ENCODE peak calls at places on chromosome 6, in five cellular contexts. N is prostate gland, C is Panc1, K is spleen, G is GM12891. V is an unnamed sample.

GRCh38 chr6:116238083-116238482 is 15.8 kb downstream of the TSPYL4 start:
- DNase-seq in N (no peak), C (no peak), K (no peak), G (no peak), V (no peak)

GRCh38 chr6:145814035-145814500 is 527 bp downstream of the FBXO30 start:
- DNase-seq in N (peak), C (peak), K (no peak), G (no peak), V (peak)

GRCh38 chr6:137341721-137342195 is 122.6 kb upstream of the IFNGR1 start:
- DNase-seq in N (no peak), C (no peak), K (no peak), G (no peak), V (no peak)

GRCh38 chr6:73131706-73132105 is 93.6 kb downstream of the KHDC1L start:
- DNase-seq in N (no peak), C (no peak), K (no peak), G (no peak), V (no peak)

GRCh38 chr6:125363360-125364121 is 61.8 kb upstream of the HDDC2 start:
- DNase-seq in N (no peak), C (no peak), K (peak), G (no peak), V (no peak)

GRCh38 chr6:135667694-135668455 is 170.3 kb upstream of the AHI1 start:
- DNase-seq in N (peak), C (no peak), K (peak), G (no peak), V (no peak)

GRCh38 chr6:142845624-142846458 is 99.1 kb downstream of the HIVEP2 start:
- DNase-seq in N (peak), C (no peak), K (peak), G (no peak), V (no peak)

GRCh38 chr6:116102856-116103255 is 2.2 kb downstream of the NT5DC1 start:
- DNase-seq in N (no peak), C (no peak), K (no peak), G (no peak), V (no peak)

GRCh38 chr6:9540126-9540525 is 874.7 kb downstream of the TFAP2A start:
- DNase-seq in N (no peak), C (no peak), K (no peak), G (no peak), V (no peak)

GRCh38 chr6:31871068-31871659 is 7.6 kb downstream of the SLC44A4 start:
- DNase-seq in N (no peak), C (no peak), K (no peak), G (no peak), V (no peak)

GRCh38 chr6:13915566-13916229 is 9.1 kb upstream of the RNF182 start:
- DNase-seq in N (no peak), C (no peak), K (no peak), G (no peak), V (no peak)

GRCh38 chr6:39130691-39131090 is 15.7 kb upstream of the SAYSD1 start:
- DNase-seq in N (no peak), C (no peak), K (no peak), G (no peak), V (no peak)

GRCh38 chr6:149059557-149059956 is 258.0 kb upstream of the TAB2 start:
- DNase-seq in N (no peak), C (no peak), K (no peak), G (no peak), V (no peak)

GRCh38 chr6:70863343-70863742 is 93.5 kb downstream of the B3GAT2 start:
- DNase-seq in N (no peak), C (no peak), K (no peak), G (no peak), V (no peak)

GRCh38 chr6:133817460-133818047 is 71.4 kb upstream of the TCF21 start:
- DNase-seq in N (no peak), C (peak), K (no peak), G (peak), V (no peak)

GRCh38 chr6:16639689-16640480 is 121.4 kb downstream of the ATXN1 start:
- DNase-seq in N (no peak), C (peak), K (no peak), G (no peak), V (no peak)

GRCh38 chr6:67952948-67953347 is 682.1 kb upstream of the ADGRB3 start:
- DNase-seq in N (no peak), C (no peak), K (no peak), G (no peak), V (no peak)

GRCh38 chr6:112223070-112223861 is 31.1 kb downstream of the LAMA4 start:
- DNase-seq in N (no peak), C (no peak), K (no peak), G (no peak), V (no peak)

GRCh38 chr6:31171931-31172882 is 1.7 kb upstream of the POU5F1 start:
- DNase-seq in N (no peak), C (no peak), K (no peak), G (no peak), V (no peak)

GRCh38 chr6:32977272-32977952 is 9.0 kb downstream of the BRD2 start:
- DNase-seq in N (no peak), C (no peak), K (no peak), G (no peak), V (no peak)

GRCh38 chr6:32979720-32980487 is 11.5 kb downstream of the BRD2 start:
- DNase-seq in N (no peak), C (no peak), K (no peak), G (no peak), V (no peak)

GRCh38 chr6:32975886-32976285 is 7.5 kb downstream of the BRD2 start:
- DNase-seq in N (no peak), C (no peak), K (no peak), G (no peak), V (no peak)

GRCh38 chr6:32976334-32977069 is 8.1 kb downstream of the BRD2 start:
- DNase-seq in N (no peak), C (no peak), K (no peak), G (no peak), V (no peak)

GRCh38 chr6:32977953-32978324 is 9.5 kb downstream of the BRD2 start:
- DNase-seq in N (no peak), C (no peak), K (no peak), G (no peak), V (no peak)
- TF ChIP-seq POLR2AphosphoS5 in N (no peak), C (peak), K (no peak), G (no peak), V (no peak)

GRCh38 chr6:81853975-81854374 is 101.5 kb upstream of the TENT5A start:
- DNase-seq in N (no peak), C (no peak), K (no peak), G (no peak), V (no peak)
- TF ChIP-seq POLR2AphosphoS5 in N (no peak), C (no peak), K (no peak), G (no peak), V (no peak)

DNA sequence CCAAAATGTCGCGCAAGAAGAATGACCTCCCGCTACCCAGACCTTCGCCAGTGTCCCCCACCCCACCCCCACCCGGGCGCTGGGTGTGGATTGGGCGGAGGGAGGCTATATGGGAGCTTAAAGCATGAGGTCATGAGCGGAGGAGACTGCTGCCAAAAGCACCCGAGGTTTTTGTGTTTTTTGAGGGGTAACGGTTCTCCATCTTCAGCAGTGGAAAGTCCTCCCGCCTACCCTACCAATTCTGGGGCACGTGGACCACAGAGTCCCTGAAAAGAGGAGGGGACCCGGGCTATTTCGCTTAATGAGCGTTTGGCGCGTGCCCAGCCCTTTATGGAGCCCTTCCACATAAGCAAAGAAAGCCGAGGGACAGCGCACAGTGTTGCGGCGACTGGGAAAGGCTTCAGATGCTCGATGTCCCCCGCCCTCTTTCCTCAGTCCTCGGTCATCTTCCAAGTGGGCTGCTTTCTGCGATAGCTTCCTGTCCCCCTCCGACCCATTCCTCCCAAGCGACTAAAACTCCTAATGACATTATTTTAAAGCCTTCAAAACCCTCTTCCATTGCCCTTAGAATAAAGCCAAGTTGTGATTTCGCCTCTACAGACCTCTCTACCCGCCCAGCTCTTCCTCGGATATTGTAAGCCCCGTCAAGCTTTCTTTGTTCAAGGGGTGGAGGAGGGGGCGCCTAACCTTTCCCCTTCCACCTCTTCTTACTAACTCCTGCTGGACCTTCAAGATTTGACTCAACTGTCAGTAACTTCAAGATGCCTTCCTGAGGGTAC is 2.1 kb upstream of the TRERF1 start:
- DNase-seq in N (peak), C (no peak), K (no peak), G (no peak), V (no peak)
- TF ChIP-seq POLR2AphosphoS5 in N (no peak), C (peak), K (no peak), G (no peak), V (no peak)

GRCh38 chr6:169752074-169752623 is 727 bp downstream of the ERMARD start:
- DNase-seq in N (no peak), C (no peak), K (no peak), G (no peak), V (no peak)

GRCh38 chr6:169751242-169752073 is at the start of the genes DYNLT2 and ERMARD:
- DNase-seq in N (peak), C (peak), K (peak), G (peak), V (peak)

DNA sequence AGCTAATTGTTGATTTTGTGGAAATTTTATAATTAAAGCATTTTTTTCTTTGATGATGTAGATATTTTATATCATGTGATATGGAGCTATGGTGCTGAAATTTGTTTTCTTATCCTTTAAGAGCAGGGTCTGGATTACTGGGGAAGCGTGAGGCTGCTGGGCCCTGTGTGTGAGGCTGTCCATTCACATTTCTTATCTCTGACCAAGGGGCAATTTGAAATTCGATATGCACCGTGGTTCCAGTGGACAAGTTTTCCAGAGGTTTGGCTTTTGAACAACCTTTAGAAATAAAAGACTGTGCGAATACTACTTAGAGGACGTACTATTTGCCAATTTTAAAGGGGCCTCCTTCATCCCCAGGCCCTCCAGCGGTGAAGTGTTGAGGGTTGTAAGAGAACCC is 3.7 kb downstream of the ERMARD start:
- DNase-seq in N (no peak), C (no peak), K (no peak), G (no peak), V (no peak)
- TF ChIP-seq POLR2AphosphoS5 in N (no peak), C (no peak), K (no peak), G (no peak), V (no peak)

GRCh38 chr6:37170273-37171140 is 555 bp downstream of the PIM1 start:
- DNase-seq in N (peak), C (no peak), K (no peak), G (peak), V (no peak)
- TF ChIP-seq POLR2AphosphoS5 in N (no peak), C (peak), K (no peak), G (no peak), V (no peak)

DNA sequence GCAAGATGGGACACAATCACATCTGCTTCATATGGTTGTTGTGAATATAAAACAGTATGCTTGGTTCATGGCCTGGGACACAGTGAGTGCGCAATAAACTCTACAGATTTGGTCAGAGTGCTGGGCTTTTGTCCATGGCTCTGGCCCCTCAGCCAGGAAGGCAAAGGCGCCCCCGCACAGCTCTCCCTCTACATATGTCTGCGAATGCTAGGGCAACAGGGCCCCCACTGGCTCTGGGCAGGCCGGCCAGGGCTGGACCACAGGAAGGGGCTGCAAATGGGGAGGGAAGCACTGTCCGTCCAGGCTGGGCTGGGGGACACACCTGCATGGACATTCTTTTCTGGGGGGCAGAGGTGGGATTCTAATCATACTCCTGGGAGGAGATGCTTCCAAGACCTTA is 151.8 kb upstream of the MLN start:
- DNase-seq in N (no peak), C (no peak), K (peak), G (no peak), V (no peak)
- TF ChIP-seq POLR2AphosphoS5 in N (no peak), C (no peak), K (no peak), G (no peak), V (no peak)